ENCODE peak calls at places on chromosomes 7 and 10, in six cellular contexts. O is ovary, L is cardiac muscle cell, R is pancreas, C is aorta, U is A549. X is an unnamed sample.

GRCh38 chr10:97889461-97890265 is 40.0 kb downstream of the GOLGA7B start:
- DNase-seq in C (no peak), O (peak; percentile 28), L (no peak), U (peak; percentile 94), R (no peak), X (peak; percentile 28)

GRCh38 chr7:118918556-118918955 is 694.1 kb downstream of the ANKRD7 start:
- DNase-seq in O (no peak), L (peak; percentile 23), C (no peak), R (no peak), U (peak; percentile 19), X (no peak)

GRCh38 chr7:95213809-95214492 is 110.4 kb downstream of the PON1 start:
- DNase-seq in C (peak; percentile 91), R (no peak), U (peak; percentile 13), O (peak; percentile 19), L (no peak), X (peak; percentile 93)

GRCh38 chr10:35870665-35871310 is 228.7 kb upstream of the FZD8 start:
- DNase-seq in O (no peak), U (no peak), R (no peak), C (no peak), L (no peak), X (no peak)

GRCh38 chr10:117226813-117227451 is 14.0 kb upstream of the SLC18A2 start:
- DNase-seq in R (no peak), C (peak; percentile 30), L (peak; percentile 70), O (no peak), U (peak; percentile 61), X (no peak)

GRCh38 chr7:2029211-2029905 is 203.4 kb downstream of the MAD1L1 start:
- DNase-seq in L (no peak), O (no peak), U (no peak), R (peak; percentile 6), C (peak; percentile 50), X (peak; percentile 35)

GRCh38 chr7:100087055-100087750 is 1.6 kb upstream of the COPS6 start:
- DNase-seq in U (peak; percentile 56), R (no peak), C (no peak), L (no peak), O (no peak), X (no peak)

GRCh38 chr10:36574212-36574611 is 551.2 kb upstream of the ANKRD30A start:
- DNase-seq in C (no peak), R (no peak), U (no peak), L (no peak), O (no peak), X (no peak)

GRCh38 chr10:125628251-125629049 is 54.5 kb downstream of the TEX36 start:
- DNase-seq in L (no peak), R (no peak), O (no peak), U (no peak), C (no peak), X (no peak)

GRCh38 chr10:28468707-28469483 is 64.0 kb upstream of the WAC start:
- DNase-seq in U (no peak), R (no peak), C (no peak), L (peak; percentile 5), O (no peak), X (no peak)

GRCh38 chr7:141663081-141663510 is 38.9 kb downstream of the DENND11 start:
- DNase-seq in L (no peak), R (no peak), C (no peak), U (peak; percentile 84), O (no peak), X (no peak)

GRCh38 chr10:17474595-17474994 is 20.2 kb upstream of the ST8SIA6 start:
- DNase-seq in O (no peak), R (no peak), L (no peak), C (no peak), U (peak; percentile 9), X (no peak)

GRCh38 chr7:46933596-46933995 is 648.3 kb downstream of the TNS3 start:
- DNase-seq in O (no peak), L (no peak), C (no peak), R (no peak), U (no peak), X (no peak)

GRCh38 chr10:86363184-86363832 is 3.3 kb downstream of the GRID1 start:
- DNase-seq in C (peak; percentile 75), O (peak; percentile 53), U (peak; percentile 58), L (peak; percentile 84), R (peak; percentile 81), X (no peak)

GRCh38 chr7:100141554-100141949 is 7.2 kb upstream of the LAMTOR4 start:
- DNase-seq in L (no peak), U (no peak), O (no peak), C (no peak), R (no peak), X (no peak)

GRCh38 chr7:36284470-36284869 is 105.2 kb upstream of the ANLN start:
- DNase-seq in L (no peak), U (no peak), C (no peak), R (no peak), O (no peak), X (no peak)

GRCh38 chr7:36285276-36285675 is 104.4 kb upstream of the ANLN start:
- DNase-seq in C (no peak), L (no peak), R (no peak), U (no peak), O (peak; percentile 59), X (no peak)

GRCh38 chr7:36287371-36288241 is 102.1 kb upstream of the ANLN start:
- DNase-seq in R (no peak), U (peak; percentile 57), O (no peak), L (no peak), C (no peak), X (no peak)

GRCh38 chr7:36286688-36287087 is 103.0 kb upstream of the ANLN start:
- DNase-seq in C (no peak), R (no peak), O (no peak), U (no peak), L (no peak), X (no peak)

DNA sequence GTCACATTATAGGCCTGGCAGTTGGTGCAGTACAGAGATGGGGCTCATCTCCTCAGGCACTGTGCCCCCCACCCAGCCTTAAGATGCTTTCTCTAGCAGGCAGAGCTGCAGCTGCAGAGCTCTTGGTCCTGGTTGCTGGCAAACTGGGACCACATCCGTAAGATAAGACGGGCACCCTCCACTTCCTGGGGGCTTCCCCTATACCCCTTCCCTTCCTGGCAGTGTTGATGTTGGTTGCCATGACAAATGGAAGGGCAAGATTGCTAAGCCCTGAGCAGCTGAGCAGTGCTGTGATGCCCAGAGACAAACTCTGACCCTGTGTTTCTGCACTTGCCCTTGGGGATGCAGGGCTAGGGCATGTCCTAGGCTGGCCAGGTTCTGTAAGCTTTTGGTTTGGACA is 103.4 kb upstream of the ANLN start:
- DNase-seq in L (no peak), C (no peak), R (no peak), U (no peak), O (no peak), X (no peak)
- H3K4me3 ChIP-seq in L (no peak overlapping the region), C (no peak overlapping the region), R (no peak overlapping the region), U (no peak overlapping the region), O (no peak overlapping the region), X (no peak overlapping the region)

DNA sequence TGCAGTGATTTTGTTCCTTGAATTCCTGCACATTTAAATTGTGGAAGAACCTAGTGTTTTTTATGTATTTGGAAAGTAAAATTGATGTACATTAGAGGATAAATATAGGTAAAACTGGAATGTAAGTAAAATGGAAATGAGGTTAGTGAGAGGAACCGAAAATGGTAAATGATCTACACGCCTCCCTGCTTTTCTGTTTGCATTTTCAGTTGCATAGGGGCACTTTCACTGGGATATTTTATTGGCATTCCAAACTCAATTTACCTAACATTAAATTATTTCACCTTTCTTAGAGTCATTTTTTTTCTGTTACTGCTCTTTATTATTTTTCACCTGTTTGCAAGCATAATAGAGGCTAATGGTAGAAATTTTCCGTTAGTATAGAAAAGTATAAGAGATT is 8.0 kb downstream of the CDK13 start:
- DNase-seq in O (no peak), U (no peak), L (no peak), C (no peak), R (no peak), X (no peak)
- H3K4me1 ChIP-seq in O (peaks cover 7% of the 10 kb centered on the region), U (peaks cover 31% of the 10 kb centered on the region), L (peaks cover 4% of the 10 kb centered on the region), C (no peaks in the 10 kb centered on the region), R (peaks cover 36% of the 10 kb centered on the region), X (peaks cover 3% of the 10 kb centered on the region)

GRCh38 chr7:69911337-69911736 is 313.1 kb downstream of the AUTS2 start:
- DNase-seq in C (no peak), U (no peak), R (no peak), O (no peak), L (no peak), X (no peak)
- H3K4me3 ChIP-seq in C (no peak overlapping the region), U (no peak overlapping the region), R (no peak overlapping the region), O (no peak overlapping the region), L (no peak overlapping the region), X (no peak overlapping the region)

DNA sequence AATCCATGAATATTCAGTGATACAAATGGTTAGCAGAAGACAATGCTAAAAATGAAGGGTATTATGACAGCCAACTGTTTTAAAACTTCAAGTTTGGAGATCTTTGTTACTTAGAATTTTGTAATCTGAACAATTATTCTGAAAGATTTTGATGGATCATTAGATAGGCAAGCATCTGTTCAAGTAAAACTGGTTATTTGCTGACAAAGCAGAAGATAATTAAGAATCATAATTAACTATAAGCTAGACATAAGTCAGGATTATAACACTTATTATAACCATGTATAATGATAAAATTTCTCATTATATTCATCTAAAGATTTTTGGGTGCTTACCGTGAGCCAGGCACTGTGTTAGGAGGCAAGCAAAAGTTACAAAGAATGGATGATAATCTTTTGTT is 1145.1 kb downstream of the CNTNAP2 start:
- DNase-seq in C (no peak), O (no peak), R (no peak), U (no peak), L (no peak), X (no peak)
- H3K4me1 ChIP-seq in C (no peaks in the 10 kb centered on the region), O (no peaks in the 10 kb centered on the region), R (no peaks in the 10 kb centered on the region), U (no peaks in the 10 kb centered on the region), L (no peaks in the 10 kb centered on the region), X (no peaks in the 10 kb centered on the region)